ENCODE peak calls at places on chromosomes 1 and 21, in four cellular contexts. One of them, this sample, is unnamed.

GRCh38 chr1:172601046-172601630 is 57.8 kb upstream of the FASLG start:
- DNase-seq in neural progenitor cell: no peak
- DNase-seq in T-helper 9 cell: no peak
- DNase-seq in progenitor cell of endocrine pancreas: no peak
- DNase-seq in this sample: no peak

GRCh38 chr21:39518845-39519205 is 67.1 kb downstream of the SH3BGR start:
- DNase-seq in neural progenitor cell: no peak
- DNase-seq in progenitor cell of endocrine pancreas: no peak
- DNase-seq in T-helper 9 cell: no peak
- DNase-seq in this sample: no peak

GRCh38 chr1:6347641-6348487 is 45.7 kb downstream of the ACOT7 start:
- DNase-seq in neural progenitor cell: peak
- DNase-seq in progenitor cell of endocrine pancreas: peak
- DNase-seq in T-helper 9 cell: peak
- DNase-seq in this sample: no peak

GRCh38 chr1:43936470-43937151 is 3.0 kb downstream of the ARTN start:
- DNase-seq in progenitor cell of endocrine pancreas: peak
- DNase-seq in neural progenitor cell: peak
- DNase-seq in T-helper 9 cell: no peak
- DNase-seq in this sample: peak

GRCh38 chr21:46096596-46096981 is 1.3 kb upstream of the COL6A2 start:
- DNase-seq in progenitor cell of endocrine pancreas: no peak
- DNase-seq in T-helper 9 cell: no peak
- DNase-seq in neural progenitor cell: no peak
- DNase-seq in this sample: no peak

GRCh38 chr1:248348475-248348874 is at the start of gene OR14C36:
- DNase-seq in neural progenitor cell: no peak
- DNase-seq in T-helper 9 cell: no peak
- DNase-seq in progenitor cell of endocrine pancreas: no peak
- DNase-seq in this sample: no peak

GRCh38 chr1:201251851-201252430 is 31.4 kb upstream of the PKP1 start:
- DNase-seq in neural progenitor cell: no peak
- DNase-seq in T-helper 9 cell: no peak
- DNase-seq in progenitor cell of endocrine pancreas: no peak
- DNase-seq in this sample: no peak

GRCh38 chr1:11731719-11732283 is 4.1 kb upstream of the AGTRAP start:
- DNase-seq in T-helper 9 cell: no peak
- DNase-seq in neural progenitor cell: peak
- DNase-seq in progenitor cell of endocrine pancreas: no peak
- DNase-seq in this sample: peak

GRCh38 chr1:161216945-161217712 is 2.0 kb downstream of the FCER1G start:
- DNase-seq in T-helper 9 cell: no peak
- DNase-seq in neural progenitor cell: no peak
- DNase-seq in progenitor cell of endocrine pancreas: no peak
- DNase-seq in this sample: no peak

GRCh38 chr1:208929575-208929974 is 653.9 kb upstream of the CAMK1G start:
- DNase-seq in progenitor cell of endocrine pancreas: no peak
- DNase-seq in T-helper 9 cell: no peak
- DNase-seq in neural progenitor cell: no peak
- DNase-seq in this sample: no peak

GRCh38 chr1:162926906-162927305 is 65.9 kb upstream of the CCDC190 start:
- DNase-seq in progenitor cell of endocrine pancreas: no peak
- DNase-seq in neural progenitor cell: no peak
- DNase-seq in T-helper 9 cell: no peak
- DNase-seq in this sample: no peak

GRCh38 chr1:102595106-102595505 is 513.2 kb downstream of the COL11A1 start:
- DNase-seq in neural progenitor cell: no peak
- DNase-seq in T-helper 9 cell: no peak
- DNase-seq in progenitor cell of endocrine pancreas: no peak
- DNase-seq in this sample: no peak

GRCh38 chr1:88979749-88980116 is 12.7 kb downstream of the KYAT3 start:
- DNase-seq in T-helper 9 cell: no peak
- DNase-seq in neural progenitor cell: no peak
- DNase-seq in progenitor cell of endocrine pancreas: no peak
- DNase-seq in this sample: no peak

GRCh38 chr1:35576061-35576765 is 3.1 kb downstream of the TFAP2E start:
- DNase-seq in neural progenitor cell: no peak
- DNase-seq in T-helper 9 cell: no peak
- DNase-seq in progenitor cell of endocrine pancreas: no peak
- DNase-seq in this sample: no peak

GRCh38 chr1:215833936-215834729 is 267.0 kb downstream of the KCTD3 start:
- DNase-seq in progenitor cell of endocrine pancreas: no peak
- DNase-seq in T-helper 9 cell: no peak
- DNase-seq in neural progenitor cell: no peak
- DNase-seq in this sample: no peak

GRCh38 chr1:151255381-151255780 is 847 bp downstream of the PSMD4 start:
- DNase-seq in neural progenitor cell: peak
- DNase-seq in progenitor cell of endocrine pancreas: no peak
- DNase-seq in T-helper 9 cell: no peak
- DNase-seq in this sample: no peak

GRCh38 chr1:54996869-54997710 is 1.6 kb upstream of the BSND start:
- DNase-seq in progenitor cell of endocrine pancreas: no peak
- DNase-seq in T-helper 9 cell: no peak
- DNase-seq in neural progenitor cell: peak
- DNase-seq in this sample: no peak

GRCh38 chr1:171141336-171142051 is 43.6 kb upstream of the FMO2 start:
- DNase-seq in T-helper 9 cell: no peak
- DNase-seq in neural progenitor cell: no peak
- DNase-seq in progenitor cell of endocrine pancreas: no peak
- DNase-seq in this sample: no peak

GRCh38 chr1:60745444-60745843 is 336.9 kb upstream of the NFIA start:
- DNase-seq in T-helper 9 cell: no peak
- DNase-seq in progenitor cell of endocrine pancreas: no peak
- DNase-seq in neural progenitor cell: no peak
- DNase-seq in this sample: no peak

GRCh38 chr1:86429830-86430229 is 5.9 kb downstream of the CLCA2 start:
- DNase-seq in progenitor cell of endocrine pancreas: no peak
- DNase-seq in neural progenitor cell: no peak
- DNase-seq in T-helper 9 cell: no peak
- DNase-seq in this sample: no peak

GRCh38 chr1:155396874-155397476 is 76.3 kb downstream of the RUSC1 start:
- DNase-seq in T-helper 9 cell: no peak
- DNase-seq in progenitor cell of endocrine pancreas: no peak
- DNase-seq in neural progenitor cell: no peak
- DNase-seq in this sample: no peak

GRCh38 chr1:81186271-81186670 is 614.5 kb upstream of the ADGRL2 start:
- DNase-seq in progenitor cell of endocrine pancreas: no peak
- DNase-seq in T-helper 9 cell: no peak
- DNase-seq in neural progenitor cell: peak
- DNase-seq in this sample: no peak

GRCh38 chr1:47693115-47693514 is 255.3 kb downstream of the FOXD2 start:
- DNase-seq in progenitor cell of endocrine pancreas: no peak
- DNase-seq in neural progenitor cell: peak
- DNase-seq in T-helper 9 cell: no peak
- DNase-seq in this sample: no peak

GRCh38 chr1:54807756-54808155 is 6.6 kb upstream of the TTC22 start:
- DNase-seq in neural progenitor cell: no peak
- DNase-seq in T-helper 9 cell: no peak
- DNase-seq in progenitor cell of endocrine pancreas: no peak
- DNase-seq in this sample: no peak

GRCh38 chr1:162690672-162691434 is 58.6 kb downstream of the DDR2 start:
- DNase-seq in neural progenitor cell: peak
- DNase-seq in T-helper 9 cell: no peak
- DNase-seq in progenitor cell of endocrine pancreas: no peak
- DNase-seq in this sample: no peak